ENCODE peak calls at places on chromosomes 2 and 18, in nine cellular contexts. V, X, E, K, C, S, A, P and Y are unnamed samples.

GRCh38 chr2:200585730-200586643 is at the start of gene AOX1:
- DNase-seq in V (peak), X (peak), E (peak), K (no peak), C (peak), S (peak), A (peak), P (peak), Y (peak)

GRCh38 chr2:224570328-224570993 is 14.7 kb downstream of the CUL3 start:
- DNase-seq in V (no peak), X (no peak), E (no peak), K (no peak), C (no peak), S (no peak), A (no peak), P (no peak), Y (no peak)

GRCh38 chr2:145846986-145847385 is 1327.1 kb upstream of the ZEB2 start:
- DNase-seq in V (no peak), X (no peak), E (no peak), K (no peak), C (no peak), S (no peak), A (no peak), P (no peak), Y (no peak)

GRCh38 chr18:24249716-24250115 is 110.9 kb downstream of the CABYR start:
- DNase-seq in V (no peak), X (no peak), E (no peak), K (no peak), C (no peak), S (no peak), A (no peak), P (no peak), Y (no peak)

GRCh38 chr2:237547841-237548416 is 18.4 kb upstream of the PRLH start:
- DNase-seq in V (no peak), X (no peak), E (no peak), K (no peak), C (peak), S (no peak), A (no peak), P (no peak), Y (no peak)

GRCh38 chr2:31060397-31060796 is 77.8 kb downstream of the GALNT14 start:
- DNase-seq in V (no peak), X (no peak), E (no peak), K (no peak), C (peak), S (no peak), A (no peak), P (no peak), Y (no peak)

GRCh38 chr18:13447621-13448020 is 229.1 kb downstream of the LDLRAD4 start:
- DNase-seq in V (peak), X (no peak), E (no peak), K (no peak), C (peak), S (no peak), A (no peak), P (no peak), Y (peak)

GRCh38 chr2:196961889-196962288 is 35.4 kb upstream of the PGAP1 start:
- DNase-seq in V (no peak), X (peak), E (no peak), K (no peak), C (no peak), S (no peak), A (no peak), P (peak), Y (no peak)

GRCh38 chr2:64608867-64609228 is 44.9 kb downstream of the SERTAD2 start:
- DNase-seq in V (no peak), X (no peak), E (no peak), K (no peak), C (no peak), S (no peak), A (no peak), P (no peak), Y (no peak)

GRCh38 chr18:35267161-35267651 is 22.8 kb downstream of the ZSCAN30 start:
- DNase-seq in V (peak), X (no peak), E (peak), K (peak), C (peak), S (peak), A (peak), P (peak), Y (peak)

GRCh38 chr2:121363632-121364420 is 78.8 kb upstream of the TFCP2L1 start:
- DNase-seq in V (peak), X (no peak), E (no peak), K (no peak), C (no peak), S (no peak), A (no peak), P (no peak), Y (no peak)

GRCh38 chr2:235390108-235390815 is 103.6 kb upstream of the AGAP1 start:
- DNase-seq in V (no peak), X (peak), E (no peak), K (peak), C (no peak), S (peak), A (no peak), P (peak), Y (no peak)

GRCh38 chr2:216947055-216947454 is 87.2 kb upstream of the TNP1 start:
- DNase-seq in V (no peak), X (no peak), E (no peak), K (no peak), C (no peak), S (no peak), A (no peak), P (no peak), Y (no peak)